ENCODE peak calls at places on chromosomes 12 and 14, in six cellular contexts. Z, M, X, D, U and T are unnamed samples.

GRCh38 chr12:8822298-8822697 is at the start of gene A2ML1:
- DNase-seq in Z (no peak), M (no peak), X (no peak), D (no peak), U (no peak), T (no peak)

GRCh38 chr14:65531148-65531547 is 118.6 kb downstream of the FUT8 start:
- DNase-seq in Z (no peak), M (no peak), X (no peak), D (no peak), U (no peak), T (no peak)

GRCh38 chr12:7695159-7695930 is at the start of gene GDF3:
- DNase-seq in Z (peak), M (no peak), X (peak), D (no peak), U (no peak), T (no peak)

GRCh38 chr14:75022655-75023054 is 19.9 kb downstream of the EIF2B2 start:
- DNase-seq in Z (peak), M (no peak), X (no peak), D (peak), U (no peak), T (no peak)

GRCh38 chr14:103743691-103744090 is 28.1 kb downstream of the ZFYVE21 start:
- DNase-seq in Z (no peak), M (no peak), X (no peak), D (no peak), U (no peak), T (no peak)

GRCh38 chr14:97380539-97380941 is 583.4 kb downstream of the VRK1 start:
- DNase-seq in Z (no peak), M (peak), X (no peak), D (no peak), U (peak), T (peak)

GRCh38 chr14:44170099-44170498 is 337.0 kb downstream of the FSCB start:
- DNase-seq in Z (no peak), M (no peak), X (no peak), D (peak), U (no peak), T (no peak)

GRCh38 chr12:27705263-27705662 is 5.4 kb upstream of the MRPS35 start:
- DNase-seq in Z (no peak), M (no peak), X (no peak), D (no peak), U (no peak), T (no peak)

GRCh38 chr14:104975481-104976197 is 2.5 kb downstream of the AHNAK2 start:
- DNase-seq in Z (no peak), M (no peak), X (no peak), D (peak), U (no peak), T (peak)

GRCh38 chr12:54631551-54631950 is 3.1 kb downstream of the LACRT start:
- DNase-seq in Z (no peak), M (no peak), X (no peak), D (no peak), U (no peak), T (no peak)

GRCh38 chr14:44847910-44848309 is 113.8 kb downstream of the KLHL28 start:
- DNase-seq in Z (peak), M (no peak), X (peak), D (peak), U (no peak), T (no peak)

GRCh38 chr12:108807476-108807875 is 49.9 kb downstream of the SSH1 start:
- DNase-seq in Z (peak), M (no peak), X (no peak), D (no peak), U (no peak), T (no peak)

GRCh38 chr14:65732112-65732511 is 319.6 kb downstream of the FUT8 start:
- DNase-seq in Z (no peak), M (no peak), X (no peak), D (no peak), U (peak), T (no peak)

GRCh38 chr12:60501124-60501729 is 905.4 kb downstream of the SLC16A7 start:
- DNase-seq in Z (peak), M (no peak), X (peak), D (peak), U (no peak), T (no peak)

GRCh38 chr12:120687570-120688289 is 781 bp downstream of the MLEC start:
- DNase-seq in Z (peak), M (peak), X (peak), D (peak), U (peak), T (peak)

GRCh38 chr14:59829469-59829868 is 41.1 kb downstream of the RTN1 start:
- DNase-seq in Z (no peak), M (no peak), X (peak), D (peak), U (no peak), T (no peak)

GRCh38 chr12:18054925-18055324 is 35.1 kb downstream of the RERGL start:
- DNase-seq in Z (no peak), M (no peak), X (no peak), D (peak), U (no peak), T (no peak)

GRCh38 chr14:36021030-36021422 is 155.5 kb downstream of the PTCSC3 start:
- DNase-seq in Z (no peak), M (no peak), X (no peak), D (no peak), U (no peak), T (no peak)

GRCh38 chr12:105018761-105019160 is 32.6 kb downstream of the NOPCHAP1 start:
- DNase-seq in Z (no peak), M (no peak), X (no peak), D (no peak), U (no peak), T (no peak)

GRCh38 chr12:25323774-25324086 is 73.0 kb upstream of the KRAS start:
- DNase-seq in Z (no peak), M (no peak), X (no peak), D (no peak), U (no peak), T (no peak)

GRCh38 chr12:123073962-123074801 is 76.7 kb downstream of the PITPNM2 start:
- DNase-seq in Z (no peak), M (no peak), X (no peak), D (no peak), U (no peak), T (no peak)

GRCh38 chr12:19432309-19433170 is 6.8 kb upstream of the AEBP2 start:
- DNase-seq in Z (no peak), M (no peak), X (no peak), D (no peak), U (no peak), T (no peak)

GRCh38 chr12:106427917-106428316 is 70.4 kb downstream of the POLR3B start:
- DNase-seq in Z (no peak), M (no peak), X (no peak), D (no peak), U (no peak), T (no peak)

GRCh38 chr12:110880651-110881050 is 33.9 kb downstream of the CCDC63 start:
- DNase-seq in Z (no peak), M (no peak), X (no peak), D (no peak), U (no peak), T (no peak)

GRCh38 chr12:32583535-32583934 is 95.6 kb upstream of the DNM1L start:
- DNase-seq in Z (peak), M (no peak), X (no peak), D (peak), U (no peak), T (no peak)

GRCh38 chr14:26332966-26333365 is 264.9 kb downstream of the NOVA1 start:
- DNase-seq in Z (peak), M (no peak), X (peak), D (no peak), U (no peak), T (no peak)